ENCODE peak calls at places on chromosomes 4 and X, in four cellular contexts. One of them, this sample, is unnamed.

GRCh38 chrX:28550331-28550872 is 36.8 kb upstream of the IL1RAPL1 start:
- DNase-seq in left ventricle myocardium inferior: no peak
- DNase-seq in upper lobe of right lung: no peak
- DNase-seq in Panc1: no peak
- DNase-seq in this sample: no peak

GRCh38 chr4:17367201-17367600 is 144.7 kb downstream of the QDPR start:
- DNase-seq in upper lobe of right lung: no peak
- DNase-seq in Panc1: no peak
- DNase-seq in left ventricle myocardium inferior: no peak
- DNase-seq in this sample: no peak

GRCh38 chrX:9851890-9852289 is 65.7 kb downstream of the SHROOM2 start:
- DNase-seq in Panc1: no peak
- DNase-seq in left ventricle myocardium inferior: no peak
- DNase-seq in upper lobe of right lung: no peak
- DNase-seq in this sample: no peak

GRCh38 chr4:168318266-168318895 is at the start of gene DDX60:
- DNase-seq in left ventricle myocardium inferior: peak
- DNase-seq in upper lobe of right lung: peak
- DNase-seq in Panc1: peak
- DNase-seq in this sample: peak

GRCh38 chr4:17368408-17368807 is 143.5 kb downstream of the QDPR start:
- DNase-seq in Panc1: no peak
- DNase-seq in upper lobe of right lung: no peak
- DNase-seq in left ventricle myocardium inferior: no peak
- DNase-seq in this sample: no peak

GRCh38 chrX:138748480-138748879 is 37.0 kb upstream of the FGF13 start:
- DNase-seq in Panc1: no peak
- DNase-seq in left ventricle myocardium inferior: no peak
- DNase-seq in upper lobe of right lung: no peak
- DNase-seq in this sample: no peak

GRCh38 chrX:104113237-104113965 is 1.1 kb downstream of the ZCCHC18 start:
- DNase-seq in upper lobe of right lung: peak
- DNase-seq in left ventricle myocardium inferior: no peak
- DNase-seq in Panc1: no peak
- DNase-seq in this sample: no peak

GRCh38 chrX:139826065-139827044 is 106.5 kb downstream of the ATP11C start:
- DNase-seq in Panc1: no peak
- DNase-seq in upper lobe of right lung: no peak
- DNase-seq in left ventricle myocardium inferior: no peak
- DNase-seq in this sample: peak

GRCh38 chrX:153357877-153358276 is 23.9 kb downstream of the ZNF275 start:
- DNase-seq in upper lobe of right lung: no peak
- DNase-seq in left ventricle myocardium inferior: no peak
- DNase-seq in Panc1: no peak
- DNase-seq in this sample: no peak

GRCh38 chr4:37673523-37674192 is 12.5 kb downstream of the RELL1 start:
- DNase-seq in left ventricle myocardium inferior: no peak
- DNase-seq in Panc1: no peak
- DNase-seq in upper lobe of right lung: no peak
- DNase-seq in this sample: no peak

GRCh38 chrX:50723006-50723405 is 91.0 kb downstream of the SHROOM4 start:
- DNase-seq in left ventricle myocardium inferior: no peak
- DNase-seq in upper lobe of right lung: no peak
- DNase-seq in Panc1: no peak
- DNase-seq in this sample: no peak

GRCh38 chrX:103918050-103918449 is 44.4 kb upstream of the TMSB15B start:
- DNase-seq in left ventricle myocardium inferior: peak
- DNase-seq in Panc1: no peak
- DNase-seq in upper lobe of right lung: no peak
- DNase-seq in this sample: no peak

GRCh38 chrX:28628101-28628500 is 40.9 kb downstream of the IL1RAPL1 start:
- DNase-seq in left ventricle myocardium inferior: no peak
- DNase-seq in upper lobe of right lung: no peak
- DNase-seq in Panc1: no peak
- DNase-seq in this sample: no peak

GRCh38 chr4:93660036-93660435 is 168.5 kb upstream of the ATOH1 start:
- DNase-seq in upper lobe of right lung: no peak
- DNase-seq in left ventricle myocardium inferior: no peak
- DNase-seq in Panc1: no peak
- DNase-seq in this sample: no peak

GRCh38 chrX:139883984-139884383 is 48.9 kb downstream of the ATP11C start:
- DNase-seq in left ventricle myocardium inferior: no peak
- DNase-seq in upper lobe of right lung: no peak
- DNase-seq in Panc1: no peak
- DNase-seq in this sample: no peak

GRCh38 chr4:180150818-180151217 is 2092.4 kb upstream of the TENM3 start:
- DNase-seq in left ventricle myocardium inferior: no peak
- DNase-seq in upper lobe of right lung: no peak
- DNase-seq in Panc1: no peak
- DNase-seq in this sample: no peak

GRCh38 chr4:73523126-73523525 is 41.6 kb downstream of the AFM start:
- DNase-seq in upper lobe of right lung: no peak
- DNase-seq in left ventricle myocardium inferior: no peak
- DNase-seq in Panc1: no peak
- DNase-seq in this sample: no peak

GRCh38 chr4:107548211-107548905 is 171.7 kb downstream of the PAPSS1 start:
- DNase-seq in left ventricle myocardium inferior: no peak
- DNase-seq in Panc1: no peak
- DNase-seq in upper lobe of right lung: no peak
- DNase-seq in this sample: no peak

GRCh38 chrX:149512225-149512885 is 7.2 kb upstream of the IDS start:
- DNase-seq in left ventricle myocardium inferior: peak
- DNase-seq in Panc1: no peak
- DNase-seq in upper lobe of right lung: peak
- DNase-seq in this sample: no peak

GRCh38 chr4:188960411-188961093 is 821.3 kb downstream of the TRIML1 start:
- DNase-seq in Panc1: no peak
- DNase-seq in left ventricle myocardium inferior: no peak
- DNase-seq in upper lobe of right lung: no peak
- DNase-seq in this sample: no peak

GRCh38 chr4:110515676-110516075 is 39.7 kb downstream of the ENPEP start:
- DNase-seq in Panc1: no peak
- DNase-seq in upper lobe of right lung: no peak
- DNase-seq in left ventricle myocardium inferior: no peak
- DNase-seq in this sample: no peak

GRCh38 chr4:76591992-76592391 is 157.0 kb downstream of the SHROOM3 start:
- DNase-seq in left ventricle myocardium inferior: no peak
- DNase-seq in Panc1: no peak
- DNase-seq in upper lobe of right lung: no peak
- DNase-seq in this sample: no peak

GRCh38 chrX:41621236-41621651 is 67.5 kb upstream of the GPR34 start:
- DNase-seq in left ventricle myocardium inferior: no peak
- DNase-seq in upper lobe of right lung: no peak
- DNase-seq in Panc1: no peak
- DNase-seq in this sample: no peak

GRCh38 chrX:386239-386767 is 404 bp downstream of the PPP2R3B start:
- DNase-seq in left ventricle myocardium inferior: no peak
- DNase-seq in Panc1: no peak
- DNase-seq in upper lobe of right lung: no peak
- DNase-seq in this sample: no peak

DNA sequence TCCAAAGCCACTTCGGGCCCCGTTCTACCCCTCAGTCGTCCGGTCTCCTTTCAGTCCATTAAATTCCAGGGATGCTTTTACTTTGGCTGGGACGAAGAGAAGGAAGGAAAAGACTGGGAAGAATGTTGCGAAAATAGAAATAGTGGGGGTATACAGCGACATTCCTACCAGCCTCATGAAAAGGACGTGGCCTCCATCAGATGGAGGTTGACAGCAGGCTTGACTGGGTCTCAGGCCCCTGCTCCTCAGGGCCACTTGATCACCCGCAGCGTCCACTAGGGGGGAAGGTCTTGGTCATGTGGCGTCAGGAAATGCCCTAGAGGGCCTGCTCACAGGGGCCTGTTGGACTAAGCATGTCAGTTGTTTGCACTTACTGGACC is 671 bp upstream of the ANKRD50 start:
- DNase-seq in Panc1: no peak
- DNase-seq in upper lobe of right lung: peak
- DNase-seq in left ventricle myocardium inferior: peak
- DNase-seq in this sample: peak
- TF ChIP-seq CTCF in Panc1: peak
- TF ChIP-seq CTCF in upper lobe of right lung: peak
- TF ChIP-seq CTCF in left ventricle myocardium inferior: peak
- TF ChIP-seq CTCF in this sample: peak

GRCh38 chr4:140633154-140633553 is 64.4 kb upstream of the UCP1 start:
- DNase-seq in upper lobe of right lung: no peak
- DNase-seq in left ventricle myocardium inferior: no peak
- DNase-seq in Panc1: no peak
- DNase-seq in this sample: no peak

GRCh38 chr4:140622333-140622958 is 53.7 kb upstream of the UCP1 start:
- DNase-seq in left ventricle myocardium inferior: no peak
- DNase-seq in upper lobe of right lung: no peak
- DNase-seq in Panc1: no peak
- DNase-seq in this sample: no peak

GRCh38 chr4:140630246-140630645 is 61.5 kb upstream of the UCP1 start:
- DNase-seq in left ventricle myocardium inferior: no peak
- DNase-seq in Panc1: no peak
- DNase-seq in upper lobe of right lung: no peak
- DNase-seq in this sample: no peak

GRCh38 chr4:140626982-140627381 is 58.2 kb upstream of the UCP1 start:
- DNase-seq in Panc1: no peak
- DNase-seq in upper lobe of right lung: no peak
- DNase-seq in left ventricle myocardium inferior: no peak
- DNase-seq in this sample: no peak

GRCh38 chr4:140628016-140628415 is 59.3 kb upstream of the UCP1 start:
- DNase-seq in Panc1: no peak
- DNase-seq in left ventricle myocardium inferior: no peak
- DNase-seq in upper lobe of right lung: no peak
- DNase-seq in this sample: no peak
- H3K27ac ChIP-seq in Panc1: no peak
- H3K27ac ChIP-seq in left ventricle myocardium inferior: no peak
- H3K27ac ChIP-seq in upper lobe of right lung: no peak
- H3K27ac ChIP-seq in this sample: no peak

GRCh38 chrX:43899878-43900815 is 17.9 kb upstream of the MAOB start:
- DNase-seq in upper lobe of right lung: no peak
- DNase-seq in Panc1: no peak
- DNase-seq in left ventricle myocardium inferior: no peak
- DNase-seq in this sample: no peak

GRCh38 chrX:43898406-43898805 is 16.2 kb upstream of the MAOB start:
- DNase-seq in upper lobe of right lung: no peak
- DNase-seq in Panc1: no peak
- DNase-seq in left ventricle myocardium inferior: no peak
- DNase-seq in this sample: no peak

GRCh38 chrX:43892471-43892870 is 10.2 kb upstream of the MAOB start:
- DNase-seq in left ventricle myocardium inferior: no peak
- DNase-seq in Panc1: no peak
- DNase-seq in upper lobe of right lung: no peak
- DNase-seq in this sample: no peak

GRCh38 chrX:43897290-43897689 is 15.0 kb upstream of the MAOB start:
- DNase-seq in left ventricle myocardium inferior: no peak
- DNase-seq in Panc1: no peak
- DNase-seq in upper lobe of right lung: no peak
- DNase-seq in this sample: no peak
- TF ChIP-seq CTCF in left ventricle myocardium inferior: no peak
- TF ChIP-seq CTCF in Panc1: no peak
- TF ChIP-seq CTCF in upper lobe of right lung: no peak
- TF ChIP-seq CTCF in this sample: no peak

GRCh38 chr4:88531549-88531948 is 8.0 kb upstream of the PYURF start:
- DNase-seq in upper lobe of right lung: no peak
- DNase-seq in left ventricle myocardium inferior: no peak
- DNase-seq in Panc1: no peak
- DNase-seq in this sample: no peak
- H3K27ac ChIP-seq in upper lobe of right lung: no peak
- H3K27ac ChIP-seq in left ventricle myocardium inferior: no peak
- H3K27ac ChIP-seq in Panc1: no peak
- H3K27ac ChIP-seq in this sample: no peak

DNA sequence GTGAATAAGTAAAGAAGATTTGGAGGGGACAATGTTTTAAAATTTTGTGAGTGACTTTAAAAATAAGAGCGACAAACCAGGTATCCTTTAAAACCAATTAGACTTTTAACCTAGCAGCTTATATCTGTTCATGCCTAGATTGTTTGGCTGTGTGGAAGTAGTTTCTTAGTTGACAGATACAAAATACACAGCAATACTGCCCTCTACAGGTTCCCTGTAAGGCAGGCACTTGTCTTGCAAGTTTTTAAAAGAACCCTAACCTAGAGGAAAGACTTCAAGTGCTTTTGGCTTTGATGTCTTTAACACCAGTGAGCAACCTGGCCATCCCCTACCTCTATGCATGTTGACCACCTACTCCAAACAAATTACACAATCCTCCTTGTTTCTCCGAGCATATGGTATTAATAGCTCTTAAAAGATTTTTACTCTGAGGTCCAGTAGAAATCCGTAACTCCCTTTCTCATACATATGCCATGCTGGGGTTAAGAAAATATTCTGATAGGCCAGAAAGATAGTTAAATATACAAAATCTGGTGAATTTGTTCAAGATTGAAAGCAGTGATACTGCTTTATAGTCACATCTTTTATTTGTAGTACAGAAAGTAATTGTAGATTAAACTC is 273.0 kb downstream of the ARHGAP24 start:
- DNase-seq in left ventricle myocardium inferior: no peak
- DNase-seq in upper lobe of right lung: no peak
- DNase-seq in Panc1: no peak
- DNase-seq in this sample: peak
- TF ChIP-seq CTCF in left ventricle myocardium inferior: peak
- TF ChIP-seq CTCF in upper lobe of right lung: peak
- TF ChIP-seq CTCF in Panc1: peak
- TF ChIP-seq CTCF in this sample: peak

DNA sequence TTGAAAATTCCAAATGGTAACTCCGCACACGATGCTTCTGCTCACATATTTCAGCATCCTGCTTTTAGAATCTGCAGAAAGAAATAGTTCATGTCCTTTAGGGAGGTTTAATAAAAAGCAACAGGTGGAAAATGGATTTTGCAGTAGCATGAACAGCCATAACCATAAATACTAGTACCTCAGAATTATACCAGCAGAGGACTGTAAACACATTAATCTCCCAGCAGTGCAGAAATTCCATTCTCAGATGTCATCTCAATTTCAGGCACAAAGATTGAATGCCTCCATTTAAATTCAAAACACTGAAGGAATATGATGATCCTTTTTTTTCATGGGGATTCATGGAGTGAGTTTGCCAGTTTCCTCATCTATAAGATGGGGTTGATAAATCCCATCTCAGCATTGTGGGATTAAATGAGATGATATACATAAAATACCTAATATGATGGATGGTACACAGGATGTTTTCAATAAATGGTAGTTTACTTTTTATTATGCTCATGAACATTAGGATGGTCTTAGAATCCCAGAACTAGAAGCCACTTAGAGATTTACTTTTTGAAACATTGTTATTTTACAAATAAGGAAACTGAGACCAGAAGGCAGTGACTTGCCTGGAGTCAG is 578 bp upstream of the LIMCH1 start:
- DNase-seq in upper lobe of right lung: no peak
- DNase-seq in Panc1: no peak
- DNase-seq in left ventricle myocardium inferior: no peak
- DNase-seq in this sample: no peak
- H3K27ac ChIP-seq in upper lobe of right lung: peak
- H3K27ac ChIP-seq in Panc1: no peak
- H3K27ac ChIP-seq in left ventricle myocardium inferior: peak
- H3K27ac ChIP-seq in this sample: no peak